ENCODE peak calls at places on chromosomes 13 and 19, in ten cellular contexts. U, P, A, E, O, I, D, H, T and S are unnamed samples.

GRCh38 chr13:32001769-32002168 is 29.8 kb upstream of the FRY start:
- DNase-seq in T (no peak), U (no peak), O (no peak), E (no peak), I (no peak), P (no peak), H (no peak), D (no peak), A (no peak), S (no peak)

GRCh38 chr19:10602330-10603083 is 15.4 kb upstream of the AP1M2 start:
- DNase-seq in E (peak; percentile 90), A (no peak), O (peak; percentile 83), D (peak; percentile 51), I (no peak), T (peak; percentile 91), U (peak; percentile 82), H (peak; percentile 91), P (peak; percentile 88), S (peak; percentile 89)

GRCh38 chr13:72435251-72435650 is 292.2 kb downstream of the MZT1 start:
- DNase-seq in O (no peak), U (no peak), P (no peak), I (no peak), D (no peak), T (no peak), A (no peak), H (no peak), E (no peak), S (no peak)

GRCh38 chr13:106143930-106144709 is 391.3 kb downstream of the EFNB2 start:
- DNase-seq in H (no peak), U (no peak), I (no peak), T (no peak), O (no peak), A (no peak), D (no peak), P (no peak), E (no peak), S (no peak)

GRCh38 chr13:97353927-97354326 is 80.0 kb upstream of the RAP2A start:
- DNase-seq in E (no peak), I (peak; percentile 36), O (no peak), D (no peak), H (no peak), A (no peak), P (no peak), T (no peak), U (no peak), S (no peak)

GRCh38 chr13:75792526-75793187 is 156.5 kb downstream of the LMO7 start:
- DNase-seq in U (no peak), E (no peak), P (no peak), A (no peak), D (no peak), H (no peak), O (peak; percentile 23), I (peak; percentile 56), T (no peak), S (no peak)

GRCh38 chr13:46160065-46160464 is 21.9 kb downstream of the LCP1 start:
- DNase-seq in U (no peak), H (no peak), I (no peak), E (no peak), A (no peak), T (no peak), D (no peak), O (no peak), P (no peak), S (no peak)

GRCh38 chr13:24183741-24184182 is 23.2 kb downstream of the SPATA13 start:
- DNase-seq in H (no peak), A (no peak), I (no peak), P (no peak), O (no peak), T (no peak), D (no peak), E (no peak), U (no peak), S (no peak)

GRCh38 chr19:54035215-54036178 is 28.2 kb downstream of the VSTM1 start:
- DNase-seq in A (no peak), D (no peak), O (no peak), P (peak; percentile 66), T (no peak), H (no peak), U (no peak), E (no peak), I (peak; percentile 82), S (no peak)

GRCh38 chr13:85806553-85807175 is 7.4 kb upstream of the SLITRK6 start:
- DNase-seq in A (no peak), T (no peak), U (no peak), H (no peak), I (peak; percentile 16), O (no peak), D (no peak), E (no peak), P (peak; percentile 74), S (no peak)

GRCh38 chr19:23917856-23918255 is 3.2 kb downstream of the ZNF726 start:
- DNase-seq in A (no peak), D (no peak), H (no peak), T (no peak), I (no peak), E (no peak), P (no peak), U (no peak), O (no peak), S (no peak)

GRCh38 chr19:17402982-17403855 is 2.2 kb downstream of the BST2 start:
- DNase-seq in O (peak; percentile 62), T (no peak), D (no peak), A (no peak), I (no peak), U (no peak), E (no peak), P (no peak), H (no peak), S (no peak)

GRCh38 chr19:33703438-33703750 is 81.6 kb downstream of the CHST8 start:
- DNase-seq in O (no peak), U (no peak), E (no peak), D (peak; percentile 23), P (no peak), H (no peak), A (no peak), I (no peak), T (no peak), S (no peak)

GRCh38 chr19:46204008-46204407 is 25.5 kb upstream of the IGFL1 start:
- DNase-seq in H (no peak), A (no peak), I (no peak), O (no peak), E (no peak), T (no peak), D (no peak), P (no peak), U (no peak), S (no peak)

GRCh38 chr13:73138276-73138950 is 79.6 kb downstream of the KLF5 start:
- DNase-seq in H (no peak), A (no peak), T (no peak), D (no peak), U (peak; percentile 16), P (no peak), E (no peak), I (peak; percentile 65), O (peak; percentile 52), S (no peak)

GRCh38 chr19:40059624-40060023 is 3.6 kb upstream of the ZNF780B start:
- DNase-seq in I (no peak), P (no peak), D (no peak), A (no peak), U (no peak), T (no peak), E (no peak), H (no peak), O (no peak), S (no peak)

GRCh38 chr19:40055832-40056504 is at the start of gene ZNF780B:
- DNase-seq in D (peak; percentile 61), A (peak; percentile 36), O (peak; percentile 93), U (peak; percentile 16), H (peak; percentile 64), T (peak; percentile 74), I (peak; percentile 45), P (peak; percentile 83), E (peak; percentile 56), S (peak; percentile 58)

GRCh38 chr19:40056505-40056904 is 474 bp upstream of the ZNF780B start:
- DNase-seq in H (no peak), T (no peak), A (no peak), O (no peak), D (no peak), I (no peak), P (no peak), E (no peak), U (no peak), S (no peak)

GRCh38 chr19:40055049-40055448 is 982 bp downstream of the ZNF780B start:
- DNase-seq in U (no peak), H (no peak), E (no peak), O (no peak), A (no peak), D (no peak), T (no peak), I (no peak), P (no peak), S (no peak)

DNA sequence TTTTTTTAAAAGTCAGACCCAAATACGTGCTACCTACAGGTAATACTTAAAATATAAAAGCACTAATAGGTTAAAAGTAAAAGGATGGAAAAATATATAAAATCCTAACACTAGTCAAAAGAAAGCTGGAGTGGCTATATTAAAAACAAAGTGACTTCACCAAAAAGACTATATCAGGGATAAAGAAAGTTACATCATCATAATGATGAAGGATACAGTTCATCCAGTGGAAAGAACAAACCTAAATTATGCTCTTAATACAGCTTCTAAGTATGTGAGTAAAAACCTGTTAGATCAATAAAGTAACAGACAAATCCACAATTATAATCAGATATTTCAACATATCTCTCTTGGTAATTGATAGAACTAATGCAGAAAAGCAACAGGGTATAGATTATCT is 1.1 kb upstream of the ZNF780B start:
- DNase-seq in O (no peak), E (no peak), A (no peak), I (no peak), H (no peak), T (no peak), D (no peak), U (no peak), P (no peak), S (no peak)
- H3K4me3 ChIP-seq in O (no peak overlapping the region), E (no peak overlapping the region), A (peak overlapping the region; percentile 72), I (no peak overlapping the region), H (peak overlapping the region; percentile 87), T (no peak overlapping the region), D (no peak overlapping the region), U (no peak overlapping the region), P (no peak overlapping the region), S (no peak overlapping the region)

GRCh38 chr19:48777139-48777538 is 21.8 kb downstream of the FGF21 start:
- DNase-seq in I (no peak), A (no peak), T (no peak), H (no peak), P (no peak), E (no peak), O (no peak), U (no peak), D (no peak), S (no peak)
- H3K9me3 ChIP-seq in I (no peaks in the 10 kb centered on the region), A (no peaks in the 10 kb centered on the region), T (no peaks in the 10 kb centered on the region), H (no peaks in the 10 kb centered on the region), P (no peaks in the 10 kb centered on the region), E (no peaks in the 10 kb centered on the region), O (no peaks in the 10 kb centered on the region), U (no peaks in the 10 kb centered on the region), D (no peaks in the 10 kb centered on the region), S (no peaks in the 10 kb centered on the region)

GRCh38 chr19:52748336-52748950 is 13.6 kb upstream of the ZNF611 start:
- DNase-seq in O (no peak), T (no peak), U (no peak), E (no peak), H (no peak), P (peak; percentile 41), A (peak; percentile 4), I (peak; percentile 27), D (no peak), S (no peak)
- TF ChIP-seq CTCF in O (no peak), T (peak; percentile 21), U (no peak), E (peak; percentile 24), H (peak; percentile 27), P (peak; percentile 45), A (peak; percentile 23), I (peak; percentile 11), D (peak; percentile 46), S (peak; percentile 52)

GRCh38 chr13:37777676-37778075 is 91.9 kb downstream of the TRPC4 start:
- DNase-seq in E (no peak), H (no peak), O (no peak), P (no peak), I (peak; percentile 62), U (no peak), A (no peak), T (no peak), D (no peak), S (no peak)
- H3K4me3 ChIP-seq in E (no peak overlapping the region), H (no peak overlapping the region), O (no peak overlapping the region), P (no peak overlapping the region), I (no peak overlapping the region), U (no peak overlapping the region), A (no peak overlapping the region), T (no peak overlapping the region), D (no peak overlapping the region), S (no peak overlapping the region)